ENCODE peak calls at places on chromosomes 3 and 15, in six cellular contexts. L is kidney; W is RPMI7951; G is CD8-positive, alpha-beta T cell; B is left cardiac atrium; Z is D341Med. R is an unnamed sample.
A peak's percentile ranks its signal among the peaks of the same experiment; 100 is the strongest.

GRCh38 chr3:120683213-120683612 is 1.2 kb upstream of the HGD start:
- DNase-seq in Z (no peak), L (no peak), G (no peak), B (no peak), W (no peak), R (no peak)

GRCh38 chr3:88385090-88385489 is 235.3 kb downstream of the C3orf38 start:
- DNase-seq in W (no peak), B (no peak), G (no peak), L (no peak), Z (no peak), R (no peak)

GRCh38 chr15:98708191-98708590 is 59.9 kb downstream of the IGF1R start:
- DNase-seq in L (no peak), Z (no peak), W (no peak), B (no peak), G (no peak), R (no peak)

GRCh38 chr15:67253517-67254237 is 784 bp downstream of the AAGAB start:
- DNase-seq in G (no peak), B (no peak), Z (no peak), L (no peak), W (peak; percentile 28), R (no peak)

GRCh38 chr3:16513141-16514020 is at the start of gene RFTN1:
- DNase-seq in Z (peak; percentile 73), W (peak; percentile 77), B (peak; percentile 71), L (peak; percentile 89), G (peak; percentile 73), R (no peak)

GRCh38 chr15:73884159-73884558 is 10.8 kb downstream of the TBC1D21 start:
- DNase-seq in L (no peak), B (no peak), Z (no peak), W (no peak), G (no peak), R (no peak)

GRCh38 chr3:105798381-105798934 is 70.4 kb downstream of the CBLB start:
- DNase-seq in W (no peak), B (no peak), Z (no peak), G (no peak), L (no peak), R (peak; percentile 45)

GRCh38 chr3:101091489-101091888 is 98.3 kb upstream of the ABI3BP start:
- DNase-seq in Z (no peak), L (no peak), G (no peak), W (peak; percentile 14), B (no peak), R (no peak)

R was measured in GF-D8.